ENCODE peak calls at places on chromosome 2, in nine cellular contexts. O is cardiac muscle cell, G is mammary epithelial cell, S is breast epithelium, A is tibial artery, W is lung, P is keratinocyte, L is right atrium auricular region, K is endodermal cell. V is an unnamed sample.

GRCh38 chr2:224838335-224838734 is 122.2 kb upstream of the CCDC195 start:
- DNase-seq in O (peak; percentile 29), G (no peak), S (no peak), A (no peak), W (no peak), P (no peak), L (no peak), K (no peak), V (no peak)

GRCh38 chr2:68387408-68388350 is 22.6 kb downstream of the PLEK start:
- DNase-seq in O (no peak), G (no peak), S (no peak), A (no peak), W (no peak), P (no peak), L (no peak), K (no peak), V (no peak)

GRCh38 chr2:70985956-70986355 is 7.5 kb downstream of the ANKRD53 start:
- DNase-seq in O (no peak), G (no peak), S (peak; percentile 40), A (no peak), W (no peak), P (no peak), L (no peak), K (peak; percentile 17), V (peak; percentile 3)

GRCh38 chr2:134362152-134362653 is 108.3 kb downstream of the MGAT5 start:
- DNase-seq in O (no peak), G (no peak), S (no peak), A (no peak), W (no peak), P (no peak), L (no peak), K (no peak), V (no peak)

GRCh38 chr2:65033178-65033577 is 23.0 kb upstream of the CEP68 start:
- DNase-seq in O (peak; percentile 41), G (no peak), S (no peak), A (no peak), W (no peak), P (no peak), L (no peak), K (no peak), V (no peak)

GRCh38 chr2:144261336-144261735 is 258.6 kb downstream of the ZEB2 start:
- DNase-seq in O (no peak), G (peak; percentile 9), S (no peak), A (no peak), W (no peak), P (no peak), L (no peak), K (no peak), V (no peak)

GRCh38 chr2:20571231-20571630 is 79.7 kb downstream of the HS1BP3 start:
- DNase-seq in O (no peak), G (no peak), S (no peak), A (no peak), W (no peak), P (no peak), L (no peak), K (no peak), V (peak; percentile 28)

GRCh38 chr2:157419031-157419580 is 24.8 kb downstream of the CYTIP start:
- DNase-seq in O (no peak), G (no peak), S (no peak), A (no peak), W (no peak), P (no peak), L (no peak), K (no peak), V (no peak)

GRCh38 chr2:133976659-133977058 is 277.2 kb upstream of the MGAT5 start:
- DNase-seq in O (no peak), G (no peak), S (no peak), A (no peak), W (no peak), P (no peak), L (no peak), K (peak; percentile 6), V (no peak)

GRCh38 chr2:101446869-101447268 is 28.0 kb downstream of the RFX8 start:
- DNase-seq in O (peak; percentile 47), G (peak; percentile 87), S (no peak), A (no peak), W (no peak), P (peak; percentile 59), L (no peak), K (no peak), V (no peak)

GRCh38 chr2:71070294-71071025 is 2.0 kb downstream of the NAGK start:
- DNase-seq in O (peak; percentile 47), G (peak; percentile 40), S (no peak), A (no peak), W (no peak), P (no peak), L (no peak), K (peak; percentile 78), V (no peak)

GRCh38 chr2:150107816-150108215 is 379.7 kb downstream of the RND3 start:
- DNase-seq in O (peak; percentile 31), G (peak; percentile 59), S (no peak), A (no peak), W (no peak), P (peak; percentile 41), L (no peak), K (no peak), V (no peak)
- H3K36me3 ChIP-seq in O (no peaks in the 10 kb centered on the region), G (no peaks in the 10 kb centered on the region), S (no peaks in the 10 kb centered on the region), A (no peaks in the 10 kb centered on the region), W (no peaks in the 10 kb centered on the region), P (no peaks in the 10 kb centered on the region), L (no peaks in the 10 kb centered on the region), K (no peaks in the 10 kb centered on the region), V (no peaks in the 10 kb centered on the region)

DNA sequence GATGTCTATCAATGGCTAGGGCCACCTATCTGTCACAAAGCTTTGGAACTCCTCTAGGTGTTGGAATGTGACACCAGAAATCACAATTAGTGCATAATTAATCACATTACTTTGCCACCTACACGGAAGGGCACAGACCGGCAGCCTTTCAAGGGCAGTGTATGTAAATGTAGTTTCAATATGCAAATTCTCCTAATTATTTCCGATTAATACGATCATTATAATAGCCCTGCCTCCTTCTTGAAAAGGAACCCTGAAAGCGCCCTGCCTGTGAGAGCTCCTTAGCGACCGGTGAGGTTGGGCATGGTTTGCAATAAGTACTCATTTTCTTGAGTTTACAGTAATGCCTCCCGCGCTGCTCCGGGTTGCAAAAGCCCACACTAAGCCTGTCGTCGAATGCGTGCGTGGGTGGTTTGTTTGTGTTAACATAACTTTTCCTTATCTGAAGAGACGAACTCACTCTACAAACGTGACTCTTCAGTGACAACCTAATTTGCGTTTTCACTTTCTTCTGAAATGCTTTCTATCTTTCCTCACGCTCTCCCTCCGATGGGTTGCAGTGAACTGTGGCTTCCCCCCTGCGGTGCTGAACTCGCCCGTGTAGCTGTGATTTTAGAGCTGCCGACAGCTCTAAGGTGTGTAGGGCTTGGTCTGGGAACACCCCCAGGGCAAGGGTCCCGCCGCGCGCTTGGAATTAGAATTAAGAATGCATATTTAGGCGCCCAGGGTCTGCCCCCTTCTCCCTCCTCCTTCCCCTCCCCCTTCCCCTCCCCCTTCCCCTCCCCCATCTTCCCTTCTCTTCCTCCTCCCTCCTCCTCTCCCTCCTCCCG is 710 bp upstream of the ID2 start:
- DNase-seq in O (peak; percentile 89), G (peak; percentile 43), S (peak; percentile 58), A (peak; percentile 79), W (peak; percentile 77), P (no peak), L (peak; percentile 91), K (peak; percentile 84), V (peak; percentile 52)
- TF ChIP-seq CTCF in O (no peak), G (no peak), S (no peak), A (no peak), W (no peak), P (no peak), L (no peak), K (no peak), V (no peak)

DNA sequence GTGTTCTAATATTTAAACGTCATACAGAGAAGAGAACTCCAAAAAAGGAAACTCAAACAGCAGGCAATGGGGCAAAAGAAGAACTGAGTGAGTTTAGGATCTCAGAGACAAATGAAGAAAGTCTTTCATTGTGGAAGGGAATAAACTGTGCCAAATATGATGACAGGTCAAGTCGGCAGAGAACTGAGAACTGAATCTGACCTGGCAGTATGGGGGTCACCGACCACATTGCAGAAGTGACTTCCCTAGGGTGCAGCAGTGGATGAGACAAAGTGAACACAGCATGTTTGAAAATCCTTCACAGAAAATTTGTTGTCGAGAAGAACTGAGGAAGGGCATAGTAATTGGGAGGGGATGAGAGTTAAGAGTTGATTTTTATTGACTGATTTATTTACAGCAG is 55.8 kb downstream of the TTC21B start:
- DNase-seq in O (no peak), G (no peak), S (no peak), A (no peak), W (no peak), P (no peak), L (no peak), K (no peak), V (no peak)
- H3K36me3 ChIP-seq in O (peaks cover 25% of the 10 kb centered on the region), G (peaks cover 10% of the 10 kb centered on the region), S (no peaks in the 10 kb centered on the region), A (peaks cover 67% of the 10 kb centered on the region), W (peaks cover 21% of the 10 kb centered on the region), P (peaks cover 1% of the 10 kb centered on the region), L (peaks cover 59% of the 10 kb centered on the region), K (peaks cover 61% of the 10 kb centered on the region), V (no peaks in the 10 kb centered on the region)

DNA sequence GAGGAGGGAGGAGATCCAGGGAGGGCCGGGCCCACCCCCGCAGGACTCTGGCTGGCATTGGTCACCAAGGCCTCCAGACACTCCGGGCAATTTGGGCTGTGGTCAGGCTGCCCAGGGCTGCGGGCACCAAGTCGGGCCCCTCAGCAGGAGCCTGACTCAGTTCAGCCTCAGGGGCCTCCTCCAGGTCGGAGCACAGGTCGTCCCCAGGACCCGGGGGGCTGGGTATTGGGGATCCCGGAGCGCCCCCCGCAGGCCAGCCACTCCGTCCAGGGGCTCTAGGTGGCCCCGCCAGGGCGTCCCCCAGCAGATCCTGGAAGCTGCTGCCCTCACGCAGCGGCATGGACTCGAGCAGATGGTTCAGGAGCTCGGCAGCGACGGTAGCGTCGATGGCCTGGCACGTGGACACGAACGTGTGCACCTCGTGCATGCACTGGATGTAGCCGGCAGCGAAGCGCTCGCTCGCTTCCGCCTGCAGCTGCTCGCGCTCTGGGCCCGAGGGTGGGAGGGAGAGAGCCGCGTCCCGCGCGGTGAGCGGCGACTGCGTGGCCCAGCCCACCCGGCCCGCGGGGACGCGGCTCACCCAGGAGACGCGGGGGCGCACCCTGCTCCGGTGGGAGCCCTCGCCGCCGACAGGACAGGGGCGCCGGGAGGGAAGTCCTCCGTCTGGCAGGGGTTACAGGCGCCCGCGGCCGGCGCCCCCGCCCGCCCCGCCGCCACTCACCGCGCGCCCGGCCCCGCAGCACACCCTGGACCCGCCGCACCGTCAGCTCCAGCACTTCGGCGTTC is 879 bp downstream of the HES6 start:
- DNase-seq in O (no peak), G (no peak), S (peak; percentile 50), A (no peak), W (no peak), P (no peak), L (no peak), K (peak; percentile 71), V (no peak)
- TF ChIP-seq CTCF in O (no peak), G (no peak), S (no peak), A (no peak), W (no peak), P (no peak), L (no peak), K (no peak), V (no peak)

V was measured in uterus.